ENCODE peak calls at places on chromosomes 16 and 17, in six cellular contexts. O, P, M, V, H and R are unnamed samples.

GRCh38 chr16:35685085-35685484 is 2225.7 kb downstream of the TP53TG3F start:
- DNase-seq in M (no peak), H (no peak), V (no peak), P (no peak), O (no peak), R (no peak)

GRCh38 chr16:85888405-85889331 is 10.3 kb upstream of the IRF8 start:
- DNase-seq in V (peak; percentile 8), P (peak; percentile 65), M (no peak), O (no peak), H (no peak), R (peak; percentile 86)

GRCh38 chr17:38325221-38325851 is 18.4 kb downstream of the GPR179 start:
- DNase-seq in H (no peak), O (no peak), P (no peak), V (peak; percentile 45), M (no peak), R (no peak)

GRCh38 chr16:66084306-66084705 is 282.2 kb upstream of the CDH5 start:
- DNase-seq in M (no peak), O (no peak), H (no peak), P (no peak), V (no peak), R (no peak)

GRCh38 chr16:85485379-85485778 is 127.7 kb upstream of the GSE1 start:
- DNase-seq in V (no peak), O (no peak), P (no peak), H (no peak), M (no peak), R (no peak)

GRCh38 chr17:77495575-77495974 is 354.8 kb downstream of the SEC14L1 start:
- DNase-seq in V (no peak), P (no peak), H (no peak), O (no peak), M (no peak), R (no peak)

GRCh38 chr17:59838196-59838911 is 54.4 kb downstream of the TUBD1 start:
- DNase-seq in P (no peak), V (no peak), H (peak; percentile 36), O (no peak), M (no peak), R (no peak)

GRCh38 chr16:64412578-64413280 is 709.1 kb downstream of the CDH11 start:
- DNase-seq in O (no peak), V (no peak), H (no peak), M (no peak), P (peak; percentile 69), R (peak; percentile 57)

GRCh38 chr16:81778861-81779539 is at the start of gene PLCG2:
- DNase-seq in M (peak; percentile 56), H (peak; percentile 75), V (peak; percentile 79), O (peak; percentile 87), P (no peak), R (peak; percentile 25)

GRCh38 chr17:202501-202951 is 21.1 kb upstream of the DOC2B start:
- DNase-seq in V (no peak), H (no peak), O (no peak), M (no peak), P (no peak), R (no peak)

GRCh38 chr16:2711370-2712062 is 8.5 kb downstream of the PRSS27 start:
- DNase-seq in P (no peak), M (no peak), O (no peak), H (no peak), V (no peak), R (no peak)
- H3K14ac ChIP-seq in P (no peak overlapping the region), M (no peak overlapping the region), O (no peak overlapping the region), H (no peak overlapping the region), V (no peak overlapping the region), R (no peak overlapping the region)

GRCh38 chr17:65404761-65405160 is 156.7 kb downstream of the AXIN2 start:
- DNase-seq in V (no peak), H (no peak), M (no peak), P (no peak), O (no peak), R (no peak)

GRCh38 chr17:65405563-65405962 is 155.9 kb downstream of the AXIN2 start:
- DNase-seq in V (no peak), P (no peak), H (no peak), M (no peak), O (no peak), R (no peak)

GRCh38 chr17:65406552-65406951 is 154.9 kb downstream of the AXIN2 start:
- DNase-seq in V (no peak), O (no peak), M (no peak), H (no peak), P (no peak), R (no peak)

GRCh38 chr17:65408050-65408449 is 153.4 kb downstream of the AXIN2 start:
- DNase-seq in O (no peak), V (no peak), P (no peak), H (no peak), M (no peak), R (no peak)

GRCh38 chr17:65407017-65407416 is 154.4 kb downstream of the AXIN2 start:
- DNase-seq in M (no peak), V (no peak), O (no peak), H (no peak), P (no peak), R (no peak)
- H3K18ac ChIP-seq in M (no peak overlapping the region), V (no peak overlapping the region), O (no peak overlapping the region), H (no peak overlapping the region), P (no peak overlapping the region), R (no peak overlapping the region)

GRCh38 chr16:47180073-47180472 is 36.3 kb upstream of the NETO2 start:
- DNase-seq in M (no peak), O (no peak), V (no peak), H (no peak), P (no peak), R (no peak)
- H3K14ac ChIP-seq in M (no peak overlapping the region), O (no peak overlapping the region), V (no peak overlapping the region), H (no peak overlapping the region), P (no peak overlapping the region), R (no peak overlapping the region)

DNA sequence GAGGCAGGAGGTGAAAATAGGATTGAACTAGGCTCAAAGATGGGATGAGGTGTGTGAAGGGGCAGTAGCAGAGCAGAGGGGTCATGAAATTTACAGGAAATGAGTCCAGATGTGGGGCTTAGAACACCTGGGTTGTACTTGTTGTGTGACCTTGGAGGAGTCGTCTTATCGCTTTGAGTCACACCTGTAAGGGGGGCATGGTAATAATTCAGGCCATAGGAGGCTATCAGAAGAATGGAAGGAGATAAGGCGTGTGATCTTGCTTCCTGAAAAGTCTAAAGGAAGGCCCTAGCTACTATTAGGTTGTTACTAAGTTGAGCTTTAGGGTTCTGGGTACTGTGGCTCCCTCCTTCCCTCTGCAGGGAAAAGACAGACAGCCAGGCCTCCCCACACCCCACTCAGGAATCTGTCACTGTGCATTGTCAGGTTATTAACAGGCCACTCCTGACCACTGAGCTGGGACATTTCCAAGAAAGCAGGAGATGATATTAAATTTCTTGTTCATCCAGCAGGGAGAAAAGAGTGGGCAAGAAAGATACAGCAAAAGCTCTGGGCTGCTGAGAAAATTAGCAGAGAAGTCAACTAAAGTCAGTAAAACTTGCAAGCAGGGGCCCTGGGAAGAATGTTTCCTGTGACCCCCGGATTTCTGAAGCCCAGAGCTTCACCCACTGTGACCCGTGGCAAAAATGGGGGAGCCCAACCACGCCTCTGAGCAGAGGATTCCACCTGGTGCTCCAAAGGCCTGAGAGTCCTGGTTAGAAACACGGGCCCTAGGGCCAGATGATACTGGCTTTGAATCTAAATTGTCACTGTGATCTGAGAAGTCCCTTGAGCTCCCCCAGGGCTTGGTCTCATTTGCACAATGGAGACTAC is 6.0 kb upstream of the CDC42EP4 start:
- DNase-seq in V (peak; percentile 22), M (no peak), H (no peak), O (no peak), P (no peak), R (no peak)
- H3K18ac ChIP-seq in V (no peak overlapping the region), M (no peak overlapping the region), H (no peak overlapping the region), O (no peak overlapping the region), P (no peak overlapping the region), R (peak overlapping the region; percentile 2)

DNA sequence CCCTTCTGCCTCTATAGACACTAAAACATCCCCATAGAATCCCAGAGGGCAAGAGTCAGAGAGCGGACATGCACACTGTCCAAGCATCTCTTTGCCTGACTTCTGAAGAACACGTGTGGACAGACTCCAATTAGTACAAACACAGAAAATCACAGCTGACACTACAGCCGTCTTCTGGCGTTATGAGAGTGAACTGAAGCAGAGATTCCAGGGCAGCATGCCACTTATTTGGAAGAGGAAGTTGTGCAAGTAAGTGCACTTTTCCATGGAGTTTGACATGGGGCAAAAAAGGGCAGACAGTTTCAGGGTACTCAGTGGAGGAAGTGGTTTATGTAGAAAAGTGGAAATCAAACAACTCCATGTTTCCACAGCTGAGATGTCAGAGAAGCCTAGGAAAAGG is 16.8 kb upstream of the ZNF287 start:
- DNase-seq in H (no peak), M (no peak), O (no peak), P (no peak), V (no peak), R (no peak)
- H3K14ac ChIP-seq in H (no peak overlapping the region), M (no peak overlapping the region), O (no peak overlapping the region), P (no peak overlapping the region), V (no peak overlapping the region), R (no peak overlapping the region)

DNA sequence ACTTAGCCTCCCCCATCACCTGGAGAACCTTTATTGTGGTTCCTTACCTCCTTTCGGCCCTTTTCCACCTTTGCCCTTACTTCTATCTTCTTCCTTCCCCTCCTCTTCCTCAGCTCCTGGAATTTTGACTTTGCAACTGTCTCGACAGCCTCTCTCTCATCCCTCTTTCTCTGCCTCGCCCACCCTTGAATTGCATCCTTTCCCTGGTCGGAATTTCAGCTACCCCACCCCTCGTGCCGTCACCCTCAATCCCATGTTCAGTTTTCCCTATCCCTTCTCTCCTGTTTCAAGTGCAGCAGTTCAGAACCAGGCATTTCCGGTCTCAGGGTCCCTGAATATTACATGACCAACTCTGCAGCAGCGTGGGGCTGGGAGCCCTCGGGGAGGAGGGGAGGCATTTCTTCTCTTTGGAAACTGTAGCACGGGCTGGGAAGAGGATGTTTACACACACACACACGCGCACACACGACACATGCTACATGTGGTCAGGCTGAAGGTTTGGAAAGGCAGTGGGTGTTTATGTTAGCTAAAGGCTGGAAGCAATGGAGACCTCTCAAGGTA is 881 bp downstream of the MINK1 start:
- DNase-seq in V (no peak), M (no peak), H (peak; percentile 17), O (no peak), P (peak; percentile 80), R (peak; percentile 94)
- H3K18ac ChIP-seq in V (no peak overlapping the region), M (no peak overlapping the region), H (peak overlapping the region; percentile 99), O (peak overlapping the region; percentile 68), P (peak overlapping the region; percentile 48), R (peak overlapping the region; percentile 99)

GRCh38 chr17:8988263-8988662 is 22.8 kb upstream of the PIK3R5 start:
- DNase-seq in O (no peak), V (no peak), M (no peak), H (no peak), P (no peak), R (no peak)
- H3K14ac ChIP-seq in O (no peak overlapping the region), V (no peak overlapping the region), M (no peak overlapping the region), H (no peak overlapping the region), P (no peak overlapping the region), R (no peak overlapping the region)